ENCODE peak calls at places on chromosomes 7 and 10, in five cellular contexts. V, T, C, Q and N are unnamed samples.

GRCh38 chr10:59240581-59241183 is 64.2 kb downstream of the PHYHIPL start:
- DNase-seq in V (no peak), T (no peak), C (peak; percentile 44), Q (peak; percentile 74), N (no peak)

GRCh38 chr7:155178096-155178495 is 108.0 kb downstream of the HTR5A start:
- DNase-seq in V (no peak), T (no peak), C (no peak), Q (no peak), N (no peak)

GRCh38 chr7:114439581-114439980 is 25.0 kb downstream of the FOXP2 start:
- DNase-seq in V (no peak), T (no peak), C (no peak), Q (no peak), N (no peak)

GRCh38 chr10:111820471-111820870 is 363.1 kb downstream of the GPAM start:
- DNase-seq in V (no peak), T (no peak), C (no peak), Q (no peak), N (no peak)

GRCh38 chr10:80486151-80486692 is 32.1 kb downstream of the TSPAN14 start:
- DNase-seq in V (no peak), T (no peak), C (no peak), Q (no peak), N (no peak)

GRCh38 chr7:127879436-127879835 is 151.8 kb downstream of the LRRC4 start:
- DNase-seq in V (no peak), T (no peak), C (no peak), Q (no peak), N (no peak)

GRCh38 chr7:77327067-77327931 is 88.8 kb downstream of the GSAP start:
- DNase-seq in V (no peak), T (no peak), C (no peak), Q (peak; percentile 89), N (no peak)

GRCh38 chr7:44750921-44751571 is 2.4 kb downstream of the ZMIZ2 start:
- DNase-seq in V (peak; percentile 81), T (no peak), C (no peak), Q (no peak), N (no peak)

GRCh38 chr10:75508239-75508813 is 76.9 kb downstream of the LRMDA start:
- DNase-seq in V (no peak), T (no peak), C (peak; percentile 10), Q (peak; percentile 74), N (no peak)

GRCh38 chr10:110147961-110148360 is 59.4 kb upstream of the MXI1 start:
- DNase-seq in V (no peak), T (no peak), C (no peak), Q (no peak), N (no peak)

GRCh38 chr7:10977113-10977512 is 3.4 kb downstream of the PHF14 start:
- DNase-seq in V (no peak), T (no peak), C (no peak), Q (no peak), N (no peak)

GRCh38 chr7:71687831-71688599 is 556.1 kb downstream of the GALNT17 start:
- DNase-seq in V (no peak), T (no peak), C (no peak), Q (no peak), N (no peak)

GRCh38 chr7:122767339-122767738 is 64.6 kb upstream of the RNF148 start:
- DNase-seq in V (no peak), T (no peak), C (no peak), Q (no peak), N (no peak)

GRCh38 chr10:126932516-126932915 is 27.3 kb downstream of the DOCK1 start:
- DNase-seq in V (no peak), T (no peak), C (no peak), Q (no peak), N (no peak)

GRCh38 chr10:80410122-80410521 is 1.8 kb downstream of the PRXL2A start:
- DNase-seq in V (no peak), T (no peak), C (no peak), Q (no peak), N (no peak)

GRCh38 chr7:85074992-85075391 is 111.9 kb downstream of the SEMA3D start:
- DNase-seq in V (no peak), T (no peak), C (no peak), Q (no peak), N (no peak)

GRCh38 chr10:76175533-76176165 is 744.2 kb downstream of the LRMDA start:
- DNase-seq in V (no peak), T (peak; percentile 12), C (no peak), Q (no peak), N (no peak)

GRCh38 chr7:151821226-151821625 is 55.7 kb downstream of the PRKAG2 start:
- DNase-seq in V (no peak), T (no peak), C (no peak), Q (no peak), N (no peak)

GRCh38 chr10:110209926-110210662 is 2.7 kb downstream of the MXI1 start:
- DNase-seq in V (no peak), T (peak; percentile 92), C (peak; percentile 26), Q (peak; percentile 25), N (peak; percentile 33)

GRCh38 chr10:11319990-11320602 is 291.4 kb downstream of the USP6NL start:
- DNase-seq in V (no peak), T (no peak), C (no peak), Q (no peak), N (no peak)

GRCh38 chr10:89468625-89469024 is 54.3 kb downstream of the IFIT5 start:
- DNase-seq in V (no peak), T (no peak), C (no peak), Q (no peak), N (no peak)

GRCh38 chr10:44994752-44995530 is 5.8 kb upstream of the ZNF22 start:
- DNase-seq in V (no peak), T (no peak), C (no peak), Q (no peak), N (no peak)

GRCh38 chr7:139047970-139048369 is 12.1 kb upstream of the ZC3HAV1L start:
- DNase-seq in V (no peak), T (no peak), C (no peak), Q (no peak), N (no peak)

GRCh38 chr7:151056286-151057037 is 1.2 kb downstream of the CDK5 start:
- DNase-seq in V (no peak), T (peak; percentile 82), C (no peak), Q (no peak), N (no peak)

GRCh38 chr10:73856261-73856660 is 18.1 kb downstream of the CAMK2G start:
- DNase-seq in V (no peak), T (no peak), C (no peak), Q (no peak), N (no peak)

GRCh38 chr7:69564454-69565417 is 33.5 kb upstream of the AUTS2 start:
- DNase-seq in V (peak; percentile 40), T (no peak), C (no peak), Q (peak; percentile 62), N (no peak)

GRCh38 chr10:105644559-105644958 is 1003.5 kb downstream of the SORCS3 start:
- DNase-seq in V (no peak), T (no peak), C (no peak), Q (no peak), N (no peak)

GRCh38 chr7:38518516-38518915 is 112.7 kb downstream of the AMPH start:
- DNase-seq in V (no peak), T (no peak), C (no peak), Q (no peak), N (no peak)

GRCh38 chr10:412109-412508 is 276.9 kb downstream of the ZMYND11 start:
- DNase-seq in V (no peak), T (no peak), C (no peak), Q (no peak), N (no peak)

DNA sequence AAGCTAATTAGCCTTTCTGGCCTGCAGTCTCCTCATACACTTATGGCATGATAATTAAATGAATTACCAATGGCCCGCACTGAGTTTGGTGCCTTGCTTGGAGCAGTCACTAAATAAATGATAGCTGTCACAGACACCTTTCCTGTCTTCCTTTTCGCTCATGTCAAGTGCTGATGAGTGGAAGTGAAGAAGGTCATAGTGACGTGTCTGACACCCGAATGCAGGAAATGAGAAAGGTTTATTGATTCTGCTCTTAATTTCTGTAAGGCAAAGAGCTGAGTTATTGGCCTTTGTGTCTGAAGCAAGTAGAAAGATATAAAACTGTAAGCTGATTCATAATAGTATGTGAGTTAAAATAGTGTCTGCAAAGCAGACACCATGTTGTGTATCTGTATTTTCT is 13.2 kb upstream of the ESYT2 start:
- DNase-seq in V (no peak), T (no peak), C (no peak), Q (no peak), N (no peak)
- TF ChIP-seq CTCF in V (no peak), T (no peak), C (no peak), Q (no peak), N (no peak)

DNA sequence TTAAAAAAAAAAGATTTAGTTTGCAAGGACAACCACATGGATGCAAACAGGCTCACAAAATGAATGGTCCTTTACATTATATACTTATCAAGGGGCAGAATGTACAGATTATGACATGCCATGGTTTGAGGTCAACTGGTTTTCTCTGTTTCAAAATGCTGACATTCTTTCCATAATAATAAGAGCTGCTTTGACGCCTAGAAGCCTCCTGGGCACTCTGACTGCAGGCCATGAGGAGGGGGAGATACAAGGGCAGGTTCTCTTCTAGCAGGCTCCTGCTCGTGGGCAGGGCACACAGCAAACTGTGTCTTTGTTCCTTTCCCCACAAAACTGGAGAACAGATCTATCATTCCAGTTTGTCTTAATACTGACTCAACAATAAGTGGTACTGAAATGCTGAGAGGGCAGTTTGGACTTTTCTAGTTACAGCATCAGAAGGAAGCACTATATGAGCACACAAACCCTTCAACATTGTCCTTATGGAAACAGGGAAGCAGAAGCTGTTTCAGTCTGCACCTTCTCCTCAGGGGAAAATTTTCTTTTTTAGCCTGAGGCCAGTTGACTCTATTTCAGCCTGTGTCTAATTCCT is 314.9 kb upstream of the AOAH start:
- DNase-seq in V (no peak), T (no peak), C (no peak), Q (no peak), N (no peak)
- TF ChIP-seq CTCF in V (no peak), T (no peak), C (no peak), Q (no peak), N (no peak)

GRCh38 chr7:134018321-134018720 is 108.8 kb upstream of the LRGUK start:
- DNase-seq in V (no peak), T (no peak), C (no peak), Q (no peak), N (no peak)

GRCh38 chr7:134019251-134019650 is 107.9 kb upstream of the LRGUK start:
- DNase-seq in V (no peak), T (no peak), C (no peak), Q (no peak), N (no peak)

GRCh38 chr7:134014935-134015334 is 112.2 kb upstream of the LRGUK start:
- DNase-seq in V (no peak), T (no peak), C (no peak), Q (no peak), N (no peak)

GRCh38 chr7:134016223-134016941 is 110.8 kb upstream of the LRGUK start:
- DNase-seq in V (no peak), T (no peak), C (peak; percentile 65), Q (peak; percentile 54), N (peak; percentile 14)

GRCh38 chr7:134016942-134017303 is 110.2 kb upstream of the LRGUK start:
- DNase-seq in V (no peak), T (no peak), C (no peak), Q (no peak), N (no peak)
- TF ChIP-seq CTCF in V (no peak), T (no peak), C (peak; percentile 18), Q (no peak), N (no peak)

GRCh38 chr10:33129181-33129928 is 171.3 kb upstream of the ITGB1 start:
- DNase-seq in V (no peak), T (no peak), C (peak; percentile 81), Q (peak; percentile 69), N (no peak)
- TF ChIP-seq CTCF in V (no peak), T (no peak), C (no peak), Q (no peak), N (no peak)